ENCODE peak calls at places on chromosomes 5 and 9, in nine cellular contexts. F, O, Q, A, M, T, J, G and N are unnamed samples. For H3K79me2, the result is how much of the 10 kb centered on the place peaks cover.

GRCh38 chr9:134136117-134136996 is 475 bp downstream of the WDR5 start:
- DNase-seq in F (no peak), O (peak), Q (no peak), A (no peak), M (peak), T (no peak), J (peak), G (peak), N (peak)

GRCh38 chr9:69330580-69330979 is 5.6 kb downstream of the ENTREP1 start:
- DNase-seq in F (no peak), O (no peak), Q (no peak), A (no peak), M (no peak), T (no peak), J (no peak), G (no peak), N (no peak)

GRCh38 chr9:32627394-32627954 is 8.0 kb downstream of the TAF1L start:
- DNase-seq in F (peak), O (no peak), Q (peak), A (no peak), M (no peak), T (peak), J (no peak), G (no peak), N (no peak)

GRCh38 chr5:82356808-82357671 is 78.9 kb upstream of the RPS23 start:
- DNase-seq in F (peak), O (no peak), Q (peak), A (peak), M (peak), T (peak), J (peak), G (peak), N (no peak)

GRCh38 chr5:167511-167910 is 23.8 kb upstream of the LRRC14B start:
- DNase-seq in F (no peak), O (no peak), Q (no peak), A (peak), M (no peak), T (no peak), J (no peak), G (no peak), N (peak)

GRCh38 chr9:71249729-71250317 is 128.4 kb upstream of the TRPM3 start:
- DNase-seq in F (peak), O (peak), Q (peak), A (no peak), M (peak), T (no peak), J (peak), G (peak), N (peak)

GRCh38 chr5:149221326-149221725 is 50.3 kb upstream of the AFAP1L1 start:
- DNase-seq in F (peak), O (no peak), Q (no peak), A (no peak), M (no peak), T (no peak), J (no peak), G (no peak), N (no peak)

GRCh38 chr9:107131108-107131799 is 151.8 kb upstream of the RAD23B start:
- DNase-seq in F (no peak), O (no peak), Q (peak), A (peak), M (no peak), T (no peak), J (no peak), G (no peak), N (no peak)

GRCh38 chr5:88889165-88890069 is 6.4 kb upstream of the MEF2C start:
- DNase-seq in F (no peak), O (no peak), Q (no peak), A (peak), M (peak), T (no peak), J (peak), G (no peak), N (peak)

GRCh38 chr9:101530076-101530711 is 3.5 kb upstream of the RNF20 start:
- DNase-seq in F (peak), O (peak), Q (peak), A (peak), M (peak), T (no peak), J (peak), G (peak), N (peak)

GRCh38 chr9:124286292-124286931 is 28.7 kb downstream of the NEK6 start:
- DNase-seq in F (no peak), O (peak), Q (peak), A (no peak), M (peak), T (no peak), J (peak), G (no peak), N (peak)

GRCh38 chr5:142186821-142187594 is 78.4 kb downstream of the NDFIP1 start:
- DNase-seq in F (peak), O (no peak), Q (peak), A (no peak), M (no peak), T (no peak), J (no peak), G (peak), N (no peak)

GRCh38 chr5:11655681-11656080 is 248.6 kb downstream of the CTNND2 start:
- DNase-seq in F (no peak), O (no peak), Q (no peak), A (no peak), M (no peak), T (no peak), J (no peak), G (no peak), N (no peak)

GRCh38 chr5:40853632-40854192 is 12.5 kb downstream of the CARD6 start:
- DNase-seq in F (no peak), O (no peak), Q (peak), A (no peak), M (no peak), T (no peak), J (no peak), G (no peak), N (no peak)

GRCh38 chr5:124439609-124440008 is 306.8 kb downstream of the ZNF608 start:
- DNase-seq in F (no peak), O (no peak), Q (no peak), A (no peak), M (no peak), T (no peak), J (no peak), G (no peak), N (no peak)

GRCh38 chr5:124445220-124445619 is 301.2 kb downstream of the ZNF608 start:
- DNase-seq in F (no peak), O (no peak), Q (no peak), A (no peak), M (no peak), T (no peak), J (no peak), G (no peak), N (no peak)

GRCh38 chr5:124440471-124440870 is 306.0 kb downstream of the ZNF608 start:
- DNase-seq in F (no peak), O (no peak), Q (no peak), A (no peak), M (no peak), T (no peak), J (no peak), G (no peak), N (no peak)

GRCh38 chr5:124446125-124446524 is 300.3 kb downstream of the ZNF608 start:
- DNase-seq in F (no peak), O (no peak), Q (no peak), A (no peak), M (no peak), T (no peak), J (no peak), G (no peak), N (no peak)

GRCh38 chr5:124444147-124444775 is 302.2 kb downstream of the ZNF608 start:
- DNase-seq in F (no peak), O (peak), Q (no peak), A (no peak), M (no peak), T (no peak), J (no peak), G (no peak), N (no peak)
- H3K79me2 ChIP-seq in F (under half), O (under half), Q (under half), A (under half), M (under half), T (under half), J (under half), G (under half), N (under half)

GRCh38 chr5:56587381-56588124 is 227.8 kb upstream of the MAP3K1 start:
- DNase-seq in F (no peak), O (no peak), Q (no peak), A (no peak), M (no peak), T (no peak), J (no peak), G (no peak), N (no peak)

GRCh38 chr5:56591081-56591480 is 224.3 kb upstream of the MAP3K1 start:
- DNase-seq in F (no peak), O (no peak), Q (no peak), A (no peak), M (no peak), T (no peak), J (no peak), G (no peak), N (no peak)

GRCh38 chr5:56589486-56589870 is 225.9 kb upstream of the MAP3K1 start:
- DNase-seq in F (no peak), O (no peak), Q (no peak), A (no peak), M (no peak), T (no peak), J (no peak), G (no peak), N (no peak)

GRCh38 chr5:56588125-56588516 is 227.2 kb upstream of the MAP3K1 start:
- DNase-seq in F (no peak), O (no peak), Q (no peak), A (no peak), M (no peak), T (no peak), J (no peak), G (no peak), N (no peak)

DNA sequence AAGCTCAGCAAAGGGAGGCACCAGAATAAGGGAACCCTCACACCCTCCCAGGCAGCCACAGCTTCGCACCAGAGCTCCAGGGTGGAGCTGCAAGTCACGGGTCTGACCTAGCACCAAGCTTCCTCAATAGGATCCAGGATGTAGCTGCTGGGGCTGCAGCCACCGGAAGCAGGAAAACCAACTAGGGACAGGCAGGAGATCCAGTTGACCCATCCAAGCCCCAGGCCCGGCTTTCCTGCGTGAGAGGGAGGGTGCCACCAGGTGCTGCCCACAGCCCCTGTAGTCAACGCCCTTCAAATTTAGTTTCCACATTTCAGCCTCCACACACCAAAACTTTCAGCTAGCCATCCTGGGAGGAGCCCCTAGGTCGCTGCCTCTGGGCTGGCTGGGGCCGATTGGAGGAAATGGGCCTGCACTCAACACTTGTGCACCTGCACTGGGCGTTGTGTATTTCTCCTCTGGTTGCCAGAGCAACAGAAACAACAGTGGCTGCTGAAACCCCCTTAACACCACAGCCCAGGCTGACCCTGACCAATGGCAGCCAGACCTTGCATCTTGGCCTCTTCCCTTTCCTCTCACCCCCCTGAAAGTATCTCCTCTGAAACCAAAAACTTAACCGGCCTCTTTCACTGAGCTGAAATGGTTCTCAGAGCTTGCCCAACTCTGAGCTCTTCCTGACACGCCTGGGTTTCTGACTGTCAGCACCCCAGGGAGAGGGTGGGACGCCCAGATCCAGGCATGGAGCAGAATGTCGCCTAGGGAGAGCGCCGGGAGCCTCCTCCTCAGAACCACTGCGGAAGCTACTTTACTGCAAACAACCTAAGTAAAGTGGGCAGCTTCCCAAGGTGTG is 226.5 kb upstream of the MAP3K1 start:
- DNase-seq in F (no peak), O (peak), Q (no peak), A (peak), M (no peak), T (no peak), J (peak), G (no peak), N (no peak)
- H3K4me2 ChIP-seq in F (no peak), O (peak), Q (no peak), A (no peak), M (no peak), T (no peak), J (no peak), G (no peak), N (no peak)

GRCh38 chr5:140292212-140293040 is 10.5 kb downstream of the PFDN1 start:
- DNase-seq in F (peak), O (no peak), Q (no peak), A (no peak), M (peak), T (no peak), J (no peak), G (no peak), N (no peak)
- H3K79me2 ChIP-seq in F (half or more), O (half or more), Q (half or more), A (under half), M (half or more), T (half or more), J (half or more), G (half or more), N (half or more)

DNA sequence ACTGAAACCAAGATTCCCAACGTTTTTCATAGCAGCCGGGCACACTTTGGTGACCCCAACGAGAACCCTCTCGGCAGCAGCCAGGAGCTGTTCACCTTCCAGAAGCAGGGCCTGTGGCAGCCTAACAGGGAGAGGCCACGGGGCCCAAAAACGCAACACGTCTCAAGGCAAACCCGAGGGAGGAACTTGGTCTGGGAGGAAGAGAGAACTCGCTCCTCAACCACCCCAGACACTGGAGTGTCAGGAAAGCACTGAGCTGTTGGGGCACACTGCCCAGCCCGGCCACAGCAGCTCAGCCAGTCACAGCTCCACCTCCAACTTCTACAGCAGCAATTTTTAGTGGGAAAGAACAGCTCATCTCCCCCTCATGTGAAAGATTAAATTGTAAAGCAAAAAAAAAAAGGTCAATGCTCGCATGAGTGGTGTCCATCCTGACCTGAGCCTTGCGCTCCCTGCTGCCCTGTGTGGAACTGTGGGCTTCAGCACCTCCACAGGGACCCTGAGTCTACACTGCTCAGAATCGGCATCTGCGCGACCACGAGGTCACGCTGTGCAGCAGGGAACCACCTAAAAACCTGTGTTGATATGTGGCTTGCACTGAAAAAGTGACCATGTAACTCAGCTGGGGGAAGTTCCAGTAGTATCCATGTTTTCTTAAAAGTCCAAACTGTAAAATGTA is 55.0 kb downstream of the IPPK start:
- DNase-seq in F (no peak), O (no peak), Q (no peak), A (peak), M (no peak), T (no peak), J (peak), G (no peak), N (peak)
- H3K4me2 ChIP-seq in F (no peak), O (no peak), Q (no peak), A (no peak), M (no peak), T (no peak), J (peak), G (no peak), N (peak)

GRCh38 chr9:109098960-109099308 is 20.8 kb downstream of the TMEM245 start:
- DNase-seq in F (no peak), O (no peak), Q (no peak), A (no peak), M (no peak), T (no peak), J (peak), G (no peak), N (no peak)

GRCh38 chr9:109098221-109098959 is 21.4 kb downstream of the TMEM245 start:
- DNase-seq in F (peak), O (no peak), Q (peak), A (no peak), M (peak), T (no peak), J (peak), G (peak), N (peak)

GRCh38 chr9:109101202-109101595 is 18.5 kb downstream of the TMEM245 start:
- DNase-seq in F (no peak), O (no peak), Q (no peak), A (no peak), M (no peak), T (no peak), J (no peak), G (no peak), N (no peak)

GRCh38 chr9:109100543-109101201 is 19.1 kb downstream of the TMEM245 start:
- DNase-seq in F (no peak), O (no peak), Q (no peak), A (no peak), M (no peak), T (no peak), J (no peak), G (no peak), N (no peak)

GRCh38 chr9:109101810-109102209 is 17.9 kb downstream of the TMEM245 start:
- DNase-seq in F (no peak), O (peak), Q (peak), A (no peak), M (peak), T (no peak), J (peak), G (no peak), N (peak)
- H3K79me2 ChIP-seq in F (half or more), O (half or more), Q (half or more), A (under half), M (half or more), T (half or more), J (half or more), G (half or more), N (half or more)

GRCh38 chr9:129038109-129038852 is 1.9 kb downstream of the MIGA2 start:
- DNase-seq in F (peak), O (no peak), Q (no peak), A (no peak), M (no peak), T (no peak), J (no peak), G (peak), N (peak)
- H3K4me2 ChIP-seq in F (peak), O (peak), Q (peak), A (peak), M (no peak), T (peak), J (peak), G (peak), N (peak)